ENCODE peak calls at places on chromosomes 12 and 14, in ten cellular contexts. Y, C, T, Q, X, K, H, N, Z and E are unnamed samples.

GRCh38 chr14:95245334-95245733 is 74.4 kb downstream of the CLMN start:
- DNase-seq in X (no peak), K (no peak), N (no peak), Y (no peak), Q (no peak), Z (no peak), C (no peak), H (no peak), T (no peak), E (no peak)

GRCh38 chr14:50047274-50047676 is 69.1 kb downstream of the VCPKMT start:
- DNase-seq in Q (no peak), N (no peak), H (no peak), C (peak), Y (no peak), X (peak), T (no peak), K (no peak), Z (no peak), E (no peak)

GRCh38 chr12:107330901-107331431 is 237.6 kb upstream of the CRY1 start:
- DNase-seq in K (no peak), C (no peak), H (no peak), N (no peak), X (no peak), Z (no peak), Y (no peak), Q (no peak), T (no peak), E (no peak)

GRCh38 chr14:22842211-22843122 is 6.1 kb downstream of the MMP14 start:
- DNase-seq in Q (no peak), T (no peak), N (no peak), H (peak), K (peak), Y (no peak), X (no peak), C (no peak), Z (no peak), E (no peak)

GRCh38 chr14:68011629-68012028 is 192.1 kb downstream of the RAD51B start:
- DNase-seq in T (no peak), H (no peak), Y (no peak), Q (no peak), Z (no peak), C (no peak), X (no peak), N (no peak), K (no peak), E (no peak)

GRCh38 chr14:27040552-27040951 is 442.7 kb upstream of the NOVA1 start:
- DNase-seq in K (no peak), Q (no peak), C (no peak), X (no peak), N (no peak), Z (no peak), H (no peak), Y (no peak), T (no peak), E (no peak)

GRCh38 chr12:66633676-66634075 is 45.2 kb downstream of the GRIP1 start:
- DNase-seq in K (no peak), T (no peak), X (no peak), Q (no peak), Z (no peak), N (no peak), C (no peak), Y (no peak), H (no peak), E (no peak)

GRCh38 chr14:54788701-54789100 is 113.9 kb downstream of the GCH1 start:
- DNase-seq in Q (no peak), H (no peak), C (no peak), N (no peak), T (no peak), Y (no peak), K (no peak), Z (no peak), X (no peak), E (no peak)

GRCh38 chr12:62259311-62259992 is 752 bp upstream of the USP15 start:
- DNase-seq in K (no peak), N (no peak), C (peak), X (no peak), Y (no peak), T (no peak), H (no peak), Z (peak), Q (no peak), E (no peak)

GRCh38 chr12:44654641-44655625 is 221.2 kb downstream of the NELL2 start:
- DNase-seq in Q (no peak), Z (no peak), K (no peak), H (no peak), X (no peak), Y (no peak), C (no peak), N (no peak), T (no peak), E (no peak)

GRCh38 chr12:50678650-50679049 is 85.3 kb upstream of the ATF1 start:
- DNase-seq in C (no peak), Q (no peak), Y (no peak), T (no peak), H (no peak), X (no peak), K (no peak), N (no peak), Z (no peak), E (no peak)

GRCh38 chr12:91331371-91331770 is 148.8 kb upstream of the DCN start:
- DNase-seq in C (no peak), Q (no peak), Y (no peak), T (no peak), H (no peak), X (no peak), N (no peak), Z (no peak), K (no peak), E (no peak)

GRCh38 chr14:73143003-73143402 is 6.7 kb downstream of the PSEN1 start:
- DNase-seq in K (no peak), Z (no peak), C (no peak), T (no peak), H (no peak), Q (no peak), X (no peak), Y (no peak), N (no peak), E (no peak)

GRCh38 chr12:59087077-59087673 is 166.9 kb upstream of the LRIG3 start:
- DNase-seq in Y (no peak), N (no peak), X (no peak), T (no peak), C (peak), Z (no peak), Q (no peak), H (no peak), K (no peak), E (no peak)

GRCh38 chr14:88698651-88699050 is 94.1 kb downstream of the EML5 start:
- DNase-seq in K (no peak), Z (no peak), Q (no peak), C (no peak), X (no peak), H (no peak), N (no peak), Y (no peak), T (no peak), E (no peak)

GRCh38 chr14:95431199-95432145 is 85.0 kb downstream of the SYNE3 start:
- DNase-seq in T (no peak), X (no peak), Z (peak), K (no peak), Q (no peak), N (no peak), C (no peak), H (no peak), Y (no peak), E (no peak)

GRCh38 chr12:60173213-60174170 is 577.7 kb downstream of the SLC16A7 start:
- DNase-seq in X (no peak), Y (no peak), C (no peak), H (no peak), K (no peak), Z (no peak), T (no peak), Q (no peak), N (no peak), E (no peak)

GRCh38 chr14:21852061-21852664 is 178.5 kb upstream of the OR4E1 start:
- DNase-seq in X (peak), N (peak), H (no peak), Z (no peak), Q (no peak), Y (no peak), C (peak), T (peak), K (no peak), E (no peak)

GRCh38 chr12:124213606-124214347 is 81.1 kb upstream of the RFLNA start:
- DNase-seq in Q (no peak), H (no peak), Y (no peak), X (no peak), K (no peak), T (no peak), Z (no peak), N (no peak), C (no peak), E (no peak)

GRCh38 chr12:88552672-88553079 is 27.6 kb downstream of the KITLG start:
- DNase-seq in X (no peak), K (no peak), Q (no peak), T (no peak), Y (no peak), Z (peak), N (no peak), H (no peak), C (no peak), E (no peak)

GRCh38 chr14:91839754-91840153 is 27.6 kb downstream of the TC2N start:
- DNase-seq in T (no peak), Z (no peak), N (no peak), Q (no peak), H (no peak), Y (no peak), C (no peak), X (no peak), K (no peak), E (no peak)

GRCh38 chr12:132077322-132078100 is 66.6 kb downstream of the DDX51 start:
- DNase-seq in Q (no peak), X (no peak), N (no peak), Y (peak), K (no peak), H (no peak), T (no peak), C (no peak), Z (no peak), E (no peak)

GRCh38 chr12:133026996-133027395 is 10.3 kb upstream of the ZNF84 start:
- DNase-seq in N (no peak), Y (no peak), C (no peak), X (no peak), T (no peak), Q (no peak), Z (no peak), K (no peak), H (no peak), E (no peak)

GRCh38 chr14:68110989-68111704 is 291.6 kb downstream of the RAD51B start:
- DNase-seq in K (no peak), C (no peak), Q (no peak), T (no peak), H (no peak), Z (no peak), Y (no peak), X (no peak), N (no peak), E (no peak)

GRCh38 chr14:100405752-100406455 is 82.8 kb downstream of the SLC25A47 start:
- DNase-seq in Q (no peak), N (no peak), Z (no peak), C (no peak), X (no peak), T (no peak), H (no peak), K (no peak), Y (no peak), E (no peak)

GRCh38 chr14:22780941-22781605 is 14.6 kb downstream of the OXA1L start:
- DNase-seq in Q (no peak), N (no peak), T (no peak), C (no peak), Y (no peak), K (no peak), H (no peak), Z (no peak), X (no peak), E (no peak)

GRCh38 chr12:125755512-125755911 is 690.3 kb downstream of the AACS start:
- DNase-seq in N (no peak), H (no peak), T (no peak), Q (no peak), X (no peak), C (no peak), Z (no peak), K (no peak), Y (no peak), E (no peak)

GRCh38 chr14:44029933-44030332 is 477.1 kb downstream of the FSCB start:
- DNase-seq in Z (no peak), N (no peak), T (no peak), K (no peak), Q (no peak), H (no peak), Y (no peak), C (no peak), X (no peak), E (no peak)

GRCh38 chr12:50925920-50926319 is 26.4 kb upstream of the HIGD1C start:
- DNase-seq in Z (no peak), T (no peak), N (no peak), X (no peak), K (no peak), C (no peak), Y (no peak), H (no peak), Q (no peak), E (no peak)

GRCh38 chr12:25377475-25378179 is 126.9 kb upstream of the KRAS start:
- DNase-seq in Q (no peak), N (no peak), K (no peak), Y (no peak), Z (no peak), T (no peak), X (no peak), H (no peak), C (no peak), E (no peak)
- TF ChIP-seq EP300 in Q (no peak), N (no peak), K (no peak), Y (no peak), Z (no peak), T (no peak), X (no peak), H (no peak), C (no peak), E (no peak)

GRCh38 chr12:65520658-65521057 is 242.2 kb downstream of the MSRB3 start:
- DNase-seq in X (no peak), K (no peak), N (no peak), H (no peak), T (no peak), Z (no peak), Q (no peak), C (no peak), Y (no peak), E (no peak)

GRCh38 chr12:65522956-65523857 is 244.7 kb downstream of the MSRB3 start:
- DNase-seq in H (no peak), C (no peak), T (no peak), Y (peak), Z (no peak), K (no peak), X (no peak), Q (no peak), N (no peak), E (no peak)

GRCh38 chr12:65511927-65512326 is 233.4 kb downstream of the MSRB3 start:
- DNase-seq in Y (no peak), X (no peak), T (no peak), C (no peak), H (no peak), Z (no peak), K (no peak), N (no peak), Q (no peak), E (no peak)

GRCh38 chr12:65518771-65519170 is 240.3 kb downstream of the MSRB3 start:
- DNase-seq in K (no peak), Y (no peak), T (no peak), Z (no peak), C (no peak), Q (no peak), X (no peak), N (no peak), H (no peak), E (no peak)

DNA sequence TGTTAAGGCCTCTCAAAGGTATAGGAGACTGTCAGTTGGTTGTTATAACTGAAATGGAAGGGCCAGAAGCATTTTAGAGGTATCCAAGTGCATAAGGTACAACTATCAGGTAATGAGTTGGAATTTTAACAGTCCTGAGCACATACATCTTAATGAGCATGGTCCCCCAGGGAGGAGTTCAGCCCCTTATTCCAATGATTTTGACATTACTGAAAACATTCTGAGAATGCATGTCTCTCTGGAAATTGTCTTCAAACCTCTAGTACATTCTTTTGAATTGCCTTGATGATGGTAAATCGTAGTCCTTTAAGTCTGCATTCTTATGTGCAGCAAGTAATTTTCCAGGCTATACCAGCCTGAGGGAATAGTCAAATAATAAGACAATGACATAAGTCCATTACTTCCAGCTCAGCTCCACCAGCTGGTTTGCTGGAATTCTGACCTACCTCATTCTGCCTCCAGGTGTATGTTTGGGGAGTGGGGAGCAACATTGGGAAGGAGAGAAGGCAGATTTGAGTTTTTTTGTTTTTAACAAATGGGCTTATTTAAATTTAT is 239.2 kb downstream of the MSRB3 start:
- DNase-seq in T (no peak), H (no peak), N (no peak), Q (no peak), K (no peak), C (no peak), Y (no peak), Z (no peak), X (no peak), E (no peak)
- TF ChIP-seq EP300 in T (no peak), H (no peak), N (no peak), Q (no peak), K (no peak), C (no peak), Y (no peak), Z (no peak), X (no peak), E (no peak)

GRCh38 chr12:54879132-54879531 is 24.8 kb downstream of the MUCL1 start:
- DNase-seq in H (no peak), C (no peak), K (no peak), Y (no peak), Z (no peak), N (no peak), Q (no peak), X (no peak), T (no peak), E (no peak)
- TF ChIP-seq EP300 in H (no peak), C (no peak), K (no peak), Y (no peak), Z (no peak), N (no peak), Q (no peak), X (no peak), T (no peak), E (no peak)

DNA sequence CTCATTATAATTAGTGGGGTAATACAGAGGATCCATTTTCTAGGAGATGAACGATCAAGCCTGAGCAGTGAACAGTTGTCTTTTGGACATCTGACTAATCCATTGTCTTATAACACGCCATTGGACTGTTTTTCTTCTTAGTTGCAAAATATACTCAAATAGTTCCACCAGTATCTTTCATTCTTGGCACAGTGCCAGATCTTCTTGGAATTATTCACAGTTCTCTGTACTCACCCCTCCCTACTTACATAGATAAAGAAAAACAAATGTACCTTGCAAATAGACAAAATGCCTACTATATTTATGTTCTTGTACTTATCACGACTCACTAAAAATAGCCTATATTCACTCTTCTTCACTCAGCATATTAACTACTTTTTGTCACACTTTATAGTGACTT is 3.8 kb downstream of the CBLN3 start:
- DNase-seq in H (no peak), C (no peak), Q (peak), N (no peak), T (peak), K (no peak), Z (no peak), Y (no peak), X (no peak), E (no peak)
- TF ChIP-seq EP300 in H (no peak), C (no peak), Q (no peak), N (no peak), T (no peak), K (no peak), Z (no peak), Y (no peak), X (no peak), E (no peak)

DNA sequence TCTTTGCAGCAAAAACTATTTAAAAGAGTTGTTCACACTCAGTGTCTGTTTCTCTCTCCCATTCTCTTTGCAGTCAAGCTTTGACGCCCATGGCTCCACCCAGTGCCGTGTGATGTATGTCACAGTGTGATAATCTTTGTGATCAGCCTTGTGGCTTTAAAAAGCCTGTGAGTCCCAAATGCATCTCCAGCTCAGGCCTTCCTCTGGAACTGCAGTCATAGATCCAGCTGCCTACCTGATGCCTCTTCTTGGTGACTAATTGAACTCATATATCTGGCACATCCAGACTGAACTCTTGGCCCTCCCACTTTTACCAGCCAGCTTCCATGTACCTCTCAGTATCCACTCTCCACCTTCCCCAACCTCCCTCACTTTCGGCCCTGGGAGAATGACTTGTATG is 182.8 kb upstream of the ARHGAP5 start:
- DNase-seq in C (no peak), Z (no peak), K (no peak), T (no peak), X (no peak), Y (no peak), N (no peak), H (no peak), Q (no peak), E (no peak)
- TF ChIP-seq EP300 in C (no peak), Z (no peak), K (no peak), T (no peak), X (no peak), Y (no peak), N (no peak), H (no peak), Q (no peak), E (no peak)

DNA sequence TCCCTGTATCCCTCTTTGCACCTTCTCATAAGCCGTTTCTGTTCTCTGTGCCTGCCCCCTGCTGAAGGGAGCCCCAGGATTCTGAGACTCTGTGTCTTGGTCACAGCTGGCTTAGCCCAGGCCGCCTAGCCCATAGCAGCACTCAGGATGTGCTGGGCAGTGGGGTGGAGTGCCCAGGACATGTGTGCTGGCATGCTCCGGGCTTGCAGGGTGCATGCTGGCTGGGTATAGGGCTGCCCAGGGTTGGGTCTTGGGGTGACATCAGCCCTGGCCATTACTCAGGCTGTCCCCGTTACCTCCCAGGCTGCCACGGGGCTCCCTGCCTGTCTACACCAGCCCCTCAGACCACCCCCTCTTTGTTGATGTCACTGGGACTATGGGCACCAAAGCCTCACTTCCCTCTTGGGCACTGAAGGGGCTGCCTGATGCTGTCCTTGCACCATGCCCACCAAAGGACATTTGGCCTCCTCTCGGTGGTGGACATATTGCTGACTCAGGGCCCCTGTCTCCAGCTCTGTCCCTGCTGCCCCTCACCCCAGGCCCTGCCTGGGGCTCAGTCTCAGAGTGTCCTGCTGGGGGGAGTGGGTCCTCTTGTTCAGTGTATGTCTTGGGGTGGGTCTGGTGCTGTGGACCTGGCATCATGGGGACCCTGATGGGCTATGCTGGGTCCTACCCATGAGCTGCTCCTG is 2.4 kb downstream of the CEP170B start:
- DNase-seq in Z (no peak), H (peak), Q (no peak), K (peak), Y (peak), N (no peak), C (no peak), X (no peak), T (no peak), E (no peak)
- TF ChIP-seq EP300 in Z (no peak), H (no peak), Q (no peak), K (no peak), Y (no peak), N (no peak), C (no peak), X (no peak), T (no peak), E (no peak)